ENCODE peak calls at places on chromosomes 5 and 9, in five cellular contexts. One of them, this sample, is unnamed.

GRCh38 chr9:97853844-97854695 is 1.0 kb downstream of the FOXE1 start:
- DNase-seq in NCI-H1694: peak; percentile 13
- DNase-seq in NCI-H460: peak; percentile 44
- DNase-seq in Panc1: no peak
- DNase-seq in GM12865: no peak
- DNase-seq in this sample: peak; percentile 9

GRCh38 chr5:154779105-154779504 is 23.9 kb downstream of the LARP1 start:
- DNase-seq in NCI-H1694: no peak
- DNase-seq in NCI-H460: peak; percentile 60
- DNase-seq in Panc1: peak; percentile 35
- DNase-seq in GM12865: no peak
- DNase-seq in this sample: no peak

GRCh38 chr9:90835206-90835605 is 33.6 kb downstream of the SYK start:
- DNase-seq in NCI-H1694: no peak
- DNase-seq in NCI-H460: no peak
- DNase-seq in Panc1: no peak
- DNase-seq in GM12865: no peak
- DNase-seq in this sample: no peak

GRCh38 chr9:107751522-107752235 is 262.1 kb upstream of the KLF4 start:
- DNase-seq in NCI-H1694: no peak
- DNase-seq in NCI-H460: peak; percentile 58
- DNase-seq in Panc1: peak; percentile 50
- DNase-seq in GM12865: peak; percentile 84
- DNase-seq in this sample: no peak

GRCh38 chr9:1869843-1870242 is 145.3 kb upstream of the SMARCA2 start:
- DNase-seq in NCI-H1694: peak; percentile 44
- DNase-seq in NCI-H460: peak; percentile 6
- DNase-seq in Panc1: no peak
- DNase-seq in GM12865: peak; percentile 85
- DNase-seq in this sample: peak; percentile 22

GRCh38 chr5:163532203-163532892 is 26.9 kb downstream of the MAT2B start:
- DNase-seq in NCI-H1694: no peak
- DNase-seq in NCI-H460: no peak
- DNase-seq in Panc1: no peak
- DNase-seq in GM12865: no peak
- DNase-seq in this sample: no peak

GRCh38 chr9:134517069-134517680 is 124.4 kb upstream of the COL5A1 start:
- DNase-seq in NCI-H1694: no peak
- DNase-seq in NCI-H460: no peak
- DNase-seq in Panc1: no peak
- DNase-seq in GM12865: no peak
- DNase-seq in this sample: no peak

GRCh38 chr9:98556511-98556910 is 152.2 kb downstream of the GABBR2 start:
- DNase-seq in NCI-H1694: no peak
- DNase-seq in NCI-H460: no peak
- DNase-seq in Panc1: no peak
- DNase-seq in GM12865: no peak
- DNase-seq in this sample: no peak

GRCh38 chr9:5800969-5801738 is 31.8 kb downstream of the ERMP1 start:
- DNase-seq in NCI-H1694: no peak
- DNase-seq in NCI-H460: no peak
- DNase-seq in Panc1: no peak
- DNase-seq in GM12865: no peak
- DNase-seq in this sample: no peak

GRCh38 chr5:116864157-116864837 is 289.7 kb upstream of the SEMA6A start:
- DNase-seq in NCI-H1694: no peak
- DNase-seq in NCI-H460: no peak
- DNase-seq in Panc1: no peak
- DNase-seq in GM12865: no peak
- DNase-seq in this sample: no peak

GRCh38 chr5:143196601-143197259 is 206.8 kb downstream of the NR3C1 start:
- DNase-seq in NCI-H1694: no peak
- DNase-seq in NCI-H460: no peak
- DNase-seq in Panc1: no peak
- DNase-seq in GM12865: no peak
- DNase-seq in this sample: no peak

GRCh38 chr9:100933656-100934055 is 94.9 kb upstream of the PLPPR1 start:
- DNase-seq in NCI-H1694: no peak
- DNase-seq in NCI-H460: no peak
- DNase-seq in Panc1: no peak
- DNase-seq in GM12865: no peak
- DNase-seq in this sample: no peak

GRCh38 chr5:154709368-154710305 is 45.5 kb upstream of the LARP1 start:
- DNase-seq in NCI-H1694: no peak
- DNase-seq in NCI-H460: no peak
- DNase-seq in Panc1: no peak
- DNase-seq in GM12865: no peak
- DNase-seq in this sample: no peak

This sample was measured in OCI-LY7.